ENCODE peak calls at places on chromosomes 13 and 19, in ten cellular contexts. Q is PC-3; V is A549; A is IMR-90; H is CD8-positive, alpha-beta T cell; C is GM12878; W is right lobe of liver; O is AG10803; D is spleen; M is progenitor cell of endocrine pancreas. U is an unnamed sample.

GRCh38 chr19:681029-681626 is 4.9 kb downstream of the FSTL3 start:
- DNase-seq in Q (peak; percentile 86), V (no peak), A (no peak), H (peak; percentile 46), C (no peak), W (no peak), O (no peak), D (peak; percentile 93), M (no peak), U (peak; percentile 94)

GRCh38 chr19:2230807-2231533 is 5.2 kb downstream of the PLEKHJ1 start:
- DNase-seq in Q (no peak), V (no peak), A (no peak), H (no peak), C (no peak), W (peak; percentile 64), O (no peak), D (no peak), M (no peak), U (no peak)

GRCh38 chr19:15330801-15331418 is 1.4 kb downstream of the BRD4 start:
- DNase-seq in Q (peak; percentile 70), V (peak; percentile 51), A (peak; percentile 89), H (no peak), C (no peak), W (no peak), O (peak; percentile 68), D (no peak), M (no peak), U (no peak)

GRCh38 chr19:33392341-33393285 is 19.1 kb downstream of the CEBPG start:
- DNase-seq in Q (no peak), V (no peak), A (no peak), H (no peak), C (no peak), W (peak; percentile 93), O (no peak), D (peak; percentile 79), M (no peak), U (no peak)

GRCh38 chr19:8161135-8161646 is 11.8 kb upstream of the FBN3 start:
- DNase-seq in Q (peak; percentile 76), V (no peak), A (no peak), H (no peak), C (peak; percentile 39), W (no peak), O (no peak), D (no peak), M (no peak), U (no peak)

GRCh38 chr13:48069573-48069972 is 25.3 kb downstream of the MED4 start:
- DNase-seq in Q (no peak), V (no peak), A (no peak), H (no peak), C (no peak), W (no peak), O (no peak), D (no peak), M (no peak), U (no peak)

GRCh38 chr13:51910508-51910907 is 48.7 kb downstream of the CCDC70 start:
- DNase-seq in Q (no peak), V (no peak), A (no peak), H (no peak), C (no peak), W (no peak), O (no peak), D (no peak), M (no peak), U (no peak)

GRCh38 chr13:48221301-48222190 is 11.5 kb upstream of the ITM2B start:
- DNase-seq in Q (no peak), V (no peak), A (no peak), H (no peak), C (no peak), W (no peak), O (no peak), D (no peak), M (no peak), U (no peak)

GRCh38 chr19:4521170-4521887 is 3.0 kb upstream of the PLIN4 start:
- DNase-seq in Q (peak; percentile 22), V (no peak), A (no peak), H (peak; percentile 5), C (no peak), W (peak; percentile 79), O (peak; percentile 24), D (no peak), M (no peak), U (no peak)

GRCh38 chr13:38905861-38906260 is 84.8 kb downstream of the STOML3 start:
- DNase-seq in Q (peak; percentile 17), V (no peak), A (no peak), H (no peak), C (no peak), W (no peak), O (no peak), D (no peak), M (no peak), U (no peak)

GRCh38 chr13:44017756-44018309 is 138.1 kb downstream of the LACC1 start:
- DNase-seq in Q (no peak), V (no peak), A (no peak), H (no peak), C (no peak), W (no peak), O (no peak), D (no peak), M (no peak), U (no peak)

DNA sequence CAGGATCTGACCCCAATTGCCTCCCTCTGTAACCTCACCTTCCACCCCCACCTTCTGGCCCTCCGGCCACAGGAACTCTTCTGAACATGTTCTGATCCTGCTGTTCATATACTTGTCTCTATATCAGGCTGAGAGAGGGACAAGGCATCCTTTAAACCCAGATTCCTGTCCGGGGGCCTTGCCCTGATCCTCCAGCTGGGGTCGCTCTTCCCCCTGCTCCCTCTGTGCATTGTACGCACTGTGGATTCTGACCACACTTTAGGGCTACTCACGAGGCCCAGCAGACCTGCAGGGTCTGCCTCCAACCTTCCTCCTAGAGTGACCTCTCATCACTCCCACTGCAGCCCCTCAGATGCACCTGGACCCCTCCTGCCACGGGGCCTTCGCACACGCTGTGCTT is 269.3 kb downstream of the UQCRFS1 start:
- DNase-seq in Q (no peak), V (no peak), A (no peak), H (no peak), C (no peak), W (no peak), O (no peak), D (no peak), M (no peak), U (no peak)
- TF ChIP-seq CTCF in Q (no peak), V (no peak), A (no peak), H (no peak), C (no peak), W (no peak), O (no peak), D (no peak), M (no peak), U (no peak)

DNA sequence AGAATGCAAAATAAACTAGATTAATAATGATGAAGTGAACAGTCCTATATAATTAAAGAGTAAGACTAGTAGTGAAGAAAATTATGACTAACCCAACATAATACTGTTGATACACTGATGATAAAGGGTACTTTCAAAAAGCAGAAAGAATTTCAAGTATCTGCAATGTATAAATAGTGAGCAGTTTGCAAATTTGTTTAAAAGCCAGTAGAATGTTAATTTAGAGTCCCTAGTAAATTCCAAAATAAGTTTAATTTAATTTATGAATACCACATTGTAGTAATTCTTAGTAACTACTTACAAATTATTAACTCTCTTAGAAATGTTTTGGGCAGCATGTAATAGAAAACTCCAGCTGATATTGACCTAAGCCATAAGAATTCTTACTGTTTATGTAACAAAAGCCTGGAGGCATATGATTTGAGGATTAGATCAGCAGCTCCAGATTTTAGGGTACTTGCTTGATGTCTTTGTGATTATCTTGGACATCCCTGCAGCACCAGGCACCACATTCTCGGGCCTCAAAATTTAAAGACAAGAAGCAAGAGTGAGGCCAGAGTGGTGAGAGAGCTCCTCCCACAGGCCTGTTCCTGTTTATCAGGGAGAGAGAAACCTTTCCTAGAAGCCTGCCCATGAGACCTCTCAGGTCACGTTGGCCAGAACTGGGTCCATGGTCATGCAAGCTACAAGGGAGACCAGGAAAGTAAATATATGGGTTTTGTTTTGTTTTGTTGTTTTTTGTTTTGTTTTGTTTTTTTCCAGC is 67.6 kb upstream of the TDRD3 start:
- DNase-seq in Q (peak; percentile 35), V (no peak), A (peak; percentile 16), H (peak; percentile 18), C (peak; percentile 7), W (no peak), O (peak; percentile 17), D (no peak), M (peak; percentile 25), U (peak; percentile 45)
- TF ChIP-seq CTCF in Q (peak; percentile 57), V (peak; percentile 19), A (peak; percentile 50), H (no peak), C (peak; percentile 57), W (peak; percentile 7), O (peak; percentile 50), D (no peak), M (peak; percentile 66), U (peak; percentile 53)

DNA sequence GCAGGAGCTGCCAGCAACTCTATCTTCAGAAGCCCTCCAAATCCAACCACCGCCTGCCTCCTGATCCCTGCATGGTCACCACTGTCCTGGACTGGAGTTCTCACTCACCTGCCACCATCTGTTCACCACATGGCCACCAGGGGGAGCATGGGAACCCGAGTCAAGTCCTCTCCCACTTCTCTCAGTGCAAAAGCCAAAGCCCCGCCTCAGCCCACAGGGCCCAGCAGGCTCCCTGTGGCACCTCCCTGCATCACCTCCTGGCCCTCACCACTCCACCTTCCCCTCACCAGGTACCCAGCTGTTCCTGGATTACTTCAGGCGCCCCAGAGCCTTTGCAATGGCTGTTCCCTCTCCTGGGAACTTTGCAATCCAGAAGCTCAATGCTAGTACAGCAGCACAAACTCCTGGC is 5.3 kb downstream of the DHPS start:
- DNase-seq in Q (peak; percentile 92), V (peak; percentile 68), A (peak; percentile 66), H (peak; percentile 85), C (no peak), W (peak; percentile 88), O (peak; percentile 67), D (peak; percentile 95), M (peak; percentile 88), U (peak; percentile 96)
- TF ChIP-seq CTCF in Q (peak; percentile 96), V (peak; percentile 54), A (peak; percentile 75), H (peak; percentile 73), C (peak; percentile 93), W (peak; percentile 86), O (peak; percentile 90), D (peak; percentile 92), M (peak; percentile 89), U (peak; percentile 81)

GRCh38 chr13:110239280-110240120 is 67.5 kb downstream of the COL4A1 start:
- DNase-seq in Q (no peak), V (no peak), A (no peak), H (no peak), C (no peak), W (no peak), O (no peak), D (no peak), M (no peak), U (no peak)
- TF ChIP-seq CTCF in Q (peak; percentile 39), V (no peak), A (peak; percentile 10), H (no peak), C (no peak), W (peak; percentile 8), O (no peak), D (no peak), M (no peak), U (no peak)

DNA sequence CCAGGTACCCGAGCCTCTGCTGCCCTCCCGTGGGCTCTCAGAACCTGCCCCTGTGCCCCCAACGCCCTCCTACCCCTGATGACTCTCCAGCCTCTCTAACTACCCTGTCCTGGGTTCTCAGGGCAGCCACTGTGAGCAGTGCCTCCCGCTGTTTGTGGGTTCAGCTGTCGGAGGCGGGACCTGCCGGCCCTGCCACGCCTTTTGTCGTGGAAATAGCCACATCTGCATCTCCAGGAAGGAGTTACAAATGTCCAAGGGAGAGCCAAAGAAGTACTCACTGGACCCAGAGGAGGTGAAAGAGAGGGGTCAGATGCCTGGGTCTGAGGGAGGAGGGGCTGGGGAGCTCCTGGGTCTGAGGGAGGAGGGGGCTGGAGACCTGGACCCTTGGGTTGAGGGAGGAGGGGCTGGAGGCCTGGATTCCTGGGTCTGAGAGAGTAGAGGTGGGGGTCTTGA is 20.0 kb downstream of the CNFN start:
- DNase-seq in Q (no peak), V (no peak), A (no peak), H (no peak), C (no peak), W (no peak), O (no peak), D (no peak), M (no peak), U (no peak)
- TF ChIP-seq CTCF in Q (no peak), V (no peak), A (no peak), H (no peak), C (no peak), W (no peak), O (no peak), D (no peak), M (no peak), U (no peak)

U was measured in nephron progenitor cell.